ENCODE peak calls at places on chromosomes 16 and 17, in five cellular contexts. V, H, F, P and L are unnamed samples.

GRCh38 chr16:24562811-24563210 is 23.4 kb downstream of the RBBP6 start:
- DNase-seq in F (no peak), V (no peak), H (no peak), P (no peak), L (no peak)

GRCh38 chr17:2691965-2692780 is 19.4 kb downstream of the CLUH start:
- DNase-seq in H (no peak), P (no peak), V (no peak), F (peak), L (peak)

GRCh38 chr17:28370035-28370743 is at the start of gene VTN:
- DNase-seq in V (no peak), P (no peak), F (peak), H (no peak), L (no peak)

GRCh38 chr17:42989726-42990652 is 8.2 kb upstream of the RPL27 start:
- DNase-seq in V (no peak), P (no peak), F (no peak), H (no peak), L (no peak)

GRCh38 chr16:78461496-78461938 is 362.1 kb downstream of the WWOX start:
- DNase-seq in V (no peak), H (no peak), P (no peak), F (no peak), L (no peak)

GRCh38 chr16:24988593-24989338 is 26.4 kb downstream of the ARHGAP17 start:
- DNase-seq in P (peak), H (no peak), V (no peak), F (peak), L (peak)

GRCh38 chr16:49623501-49624266 is 232.2 kb downstream of the ZNF423 start:
- DNase-seq in F (no peak), P (no peak), H (no peak), V (no peak), L (peak)

GRCh38 chr16:2296662-2297505 is 29.0 kb upstream of the RNPS1 start:
- DNase-seq in P (peak), V (no peak), F (peak), H (no peak), L (no peak)

GRCh38 chr17:4968166-4968915 is 724 bp upstream of the SPAG7 start:
- DNase-seq in H (no peak), P (no peak), V (no peak), F (peak), L (no peak)

GRCh38 chr17:49130891-49131290 is 1.7 kb upstream of the B4GALNT2 start:
- DNase-seq in P (no peak), V (no peak), F (no peak), H (no peak), L (no peak)

GRCh38 chr16:53523126-53523804 is 20.3 kb upstream of the AKTIP start:
- DNase-seq in P (no peak), F (no peak), H (no peak), V (no peak), L (no peak)

GRCh38 chr17:72609501-72609900 is 483.0 kb downstream of the SLC39A11 start:
- DNase-seq in P (no peak), H (no peak), F (peak), V (no peak), L (no peak)

GRCh38 chr16:55497558-55497957 is 11.3 kb upstream of the LPCAT2 start:
- DNase-seq in H (no peak), P (no peak), V (no peak), F (no peak), L (no peak)

GRCh38 chr16:2178321-2179106 is 17.9 kb downstream of the CASKIN1 start:
- DNase-seq in V (no peak), P (no peak), F (no peak), H (no peak), L (no peak)

GRCh38 chr17:31825961-31826691 is 32.9 kb downstream of the COPRS start:
- DNase-seq in F (no peak), V (no peak), H (no peak), P (no peak), L (no peak)

GRCh38 chr17:61289408-61290385 is 109.9 kb upstream of the TBX2 start:
- DNase-seq in V (no peak), H (no peak), F (no peak), P (no peak), L (no peak)

GRCh38 chr17:52606098-52606497 is 447.6 kb upstream of the CA10 start:
- DNase-seq in H (no peak), P (no peak), F (no peak), V (no peak), L (no peak)

GRCh38 chr16:51134269-51134812 is 16.7 kb downstream of the SALL1 start:
- DNase-seq in V (no peak), F (no peak), H (no peak), P (no peak), L (no peak)

GRCh38 chr17:72700226-72700625 is 392.3 kb downstream of the SLC39A11 start:
- DNase-seq in V (no peak), F (no peak), H (no peak), P (no peak), L (no peak)

GRCh38 chr17:74190154-74190553 is 13.3 kb upstream of the RPL38 start:
- DNase-seq in V (no peak), F (no peak), H (no peak), P (peak), L (no peak)

GRCh38 chr17:77916771-77917481 is 41.6 kb upstream of the TNRC6C start:
- DNase-seq in H (no peak), P (no peak), V (no peak), F (no peak), L (no peak)

GRCh38 chr16:88789593-88789992 is 4.6 kb upstream of the PIEZO1 start:
- DNase-seq in F (no peak), H (no peak), P (no peak), V (no peak), L (no peak)

GRCh38 chr17:76115138-76115754 is 11.7 kb upstream of the EXOC7 start:
- DNase-seq in P (no peak), V (no peak), H (no peak), F (no peak), L (no peak)